ENCODE peak calls at places on chromosomes 4 and X, in six cellular contexts. W is central memory CD4-positive, alpha-beta T cell; D is AG10803; N is NCI-H1694 treated with DMSO at 0.1 percent for 48 hours; J is neural crest cell; K is neuronal stem cell. Y is an unnamed sample.
A peak's percentile ranks its signal among the peaks of the same experiment; 100 is the strongest.

GRCh38 chr4:74447636-74448233 is 2.8 kb downstream of the AREG start:
- DNase-seq in J (no peak), K (no peak), W (no peak), N (no peak), D (no peak), Y (no peak)

GRCh38 chrX:119516157-119516702 is 48.0 kb downstream of the SLC25A5 start:
- DNase-seq in K (peak; percentile 49), N (peak; percentile 91), D (peak; percentile 64), J (peak; percentile 20), W (peak; percentile 60), Y (peak; percentile 84)

GRCh38 chr4:101252721-101253120 is 94.6 kb downstream of the PPP3CA start:
- DNase-seq in N (no peak), K (no peak), W (no peak), D (peak; percentile 35), J (no peak), Y (no peak)

GRCh38 chrX:1676866-1677265 is 62.0 kb downstream of the ASMT start:
- DNase-seq in N (no peak), J (no peak), W (no peak), D (no peak), K (no peak), Y (no peak)

GRCh38 chr4:147830987-147831386 is 99.1 kb downstream of the ARHGAP10 start:
- DNase-seq in J (no peak), K (no peak), D (peak; percentile 62), W (no peak), N (no peak), Y (no peak)

GRCh38 chr4:168574581-168575295 is 77.9 kb downstream of the PALLD start:
- DNase-seq in N (no peak), K (no peak), D (no peak), J (no peak), W (no peak), Y (no peak)

GRCh38 chrX:10725071-10725470 is 104.7 kb upstream of the MID1 start:
- DNase-seq in N (no peak), W (no peak), J (no peak), D (no peak), K (no peak), Y (peak; percentile 25)

GRCh38 chrX:135477576-135477975 is 42.9 kb upstream of the INTS6L start:
- DNase-seq in K (peak; percentile 38), D (peak; percentile 46), J (peak; percentile 9), W (peak; percentile 32), N (peak; percentile 75), Y (peak; percentile 9)

GRCh38 chrX:113305496-113305895 is 464.9 kb upstream of the AMOT start:
- DNase-seq in W (no peak), D (peak; percentile 86), J (no peak), N (no peak), K (no peak), Y (no peak)

GRCh38 chr4:147194107-147194506 is 248.4 kb upstream of the TTC29 start:
- DNase-seq in D (no peak), K (no peak), J (no peak), W (no peak), N (no peak), Y (no peak)

GRCh38 chr4:10079256-10079655 is 37.3 kb downstream of the WDR1 start:
- DNase-seq in K (no peak), J (no peak), N (no peak), D (no peak), W (no peak), Y (no peak)